ENCODE peak calls at places on chromosome 11, in ten cellular contexts. D is HFFc6; I is psoas muscle; E is GM13976; B is CD8-positive, alpha-beta T cell; S is kidney; N is HepG2; A is bronchial epithelial cell; L is osteocyte; U is mucosa of descending colon. V is an unnamed sample.

GRCh38 chr11:297666-298405 is 1.5 kb downstream of the IFITM5 start:
- DNase-seq in D (no peak), I (peak; percentile 23), E (no peak), B (no peak), S (peak; percentile 73), N (peak; percentile 24), A (no peak), L (no peak), U (no peak), V (no peak)

GRCh38 chr11:76588455-76589325 is 81.9 kb downstream of the LRRC32 start:
- DNase-seq in D (no peak), I (peak; percentile 58), E (peak; percentile 25), B (no peak), S (peak; percentile 90), N (no peak), A (no peak), L (no peak), U (peak; percentile 62), V (no peak)

GRCh38 chr11:101127699-101128570 is 1.7 kb downstream of the PGR start:
- DNase-seq in D (no peak), I (peak; percentile 19), E (peak; percentile 27), B (no peak), S (peak; percentile 87), N (no peak), A (no peak), L (no peak), U (peak; percentile 27), V (peak; percentile 20)

GRCh38 chr11:2951235-2952110 is 22.3 kb upstream of the PHLDA2 start:
- DNase-seq in D (peak; percentile 66), I (no peak), E (no peak), B (no peak), S (no peak), N (no peak), A (peak; percentile 45), L (no peak), U (no peak), V (no peak)

GRCh38 chr11:70233962-70234361 is 30.9 kb downstream of the FADD start:
- DNase-seq in D (no peak), I (no peak), E (no peak), B (no peak), S (no peak), N (no peak), A (no peak), L (no peak), U (no peak), V (no peak)

GRCh38 chr11:35118906-35119305 is 20.1 kb upstream of the CD44 start:
- DNase-seq in D (no peak), I (no peak), E (no peak), B (no peak), S (no peak), N (no peak), A (no peak), L (no peak), U (no peak), V (no peak)

GRCh38 chr11:76236092-76237026 is 30.1 kb upstream of the WNT11 start:
- DNase-seq in D (peak; percentile 38), I (peak; percentile 71), E (peak; percentile 79), B (peak; percentile 65), S (peak; percentile 90), N (no peak), A (peak; percentile 39), L (no peak), U (peak; percentile 66), V (peak; percentile 59)

GRCh38 chr11:3925513-3925912 is 70.0 kb downstream of the STIM1 start:
- DNase-seq in D (no peak), I (no peak), E (no peak), B (no peak), S (no peak), N (no peak), A (no peak), L (no peak), U (no peak), V (no peak)

DNA sequence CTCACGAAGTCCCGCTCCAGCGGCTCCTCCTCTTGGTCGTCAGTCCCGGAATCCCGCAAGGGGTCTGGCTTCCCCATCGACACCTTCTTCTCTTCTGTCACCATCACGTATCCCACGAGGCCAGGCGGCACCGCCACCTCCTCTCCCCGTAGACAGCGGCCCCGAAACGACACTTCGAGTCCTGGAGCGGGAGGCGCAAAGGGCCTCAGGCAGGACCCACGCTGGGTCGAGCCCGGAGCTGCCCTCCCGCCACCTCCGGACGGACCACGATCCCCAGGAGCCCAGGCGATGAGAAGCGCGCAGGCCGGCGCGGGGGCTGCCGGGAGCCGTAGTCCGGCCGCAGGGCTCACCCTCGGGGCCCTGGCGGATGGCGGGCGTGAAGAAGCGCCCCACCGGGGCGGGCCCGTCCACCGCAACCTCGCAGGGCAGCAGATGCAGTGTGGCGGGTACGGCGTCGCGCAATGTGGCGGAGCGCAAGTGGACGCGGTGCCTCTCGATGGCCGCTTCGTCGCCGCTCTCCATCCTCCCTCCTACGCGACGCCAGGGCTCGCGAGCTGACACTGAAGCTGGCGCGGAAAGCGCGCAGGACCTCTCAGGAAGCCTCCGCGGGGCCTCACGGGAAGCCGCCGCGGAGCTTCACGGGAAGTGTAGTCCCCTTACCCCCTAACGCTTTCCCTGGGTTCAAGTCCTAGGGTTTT is at the start of gene RNASEH2C:
- DNase-seq in D (peak; percentile 56), I (peak; percentile 86), E (peak; percentile 95), B (peak; percentile 83), S (peak; percentile 92), N (peak; percentile 65), A (peak; percentile 65), L (peak; percentile 91), U (peak; percentile 88), V (peak; percentile 95)
- TF ChIP-seq CTCF in D (no peak), I (no peak), E (no peak), B (no peak), S (no peak), N (peak; percentile 20), A (no peak), L (no peak), U (no peak), V (no peak)

GRCh38 chr11:66717925-66718319 is 11.1 kb downstream of the SPTBN2 start:
- DNase-seq in D (no peak), I (no peak), E (no peak), B (no peak), S (peak; percentile 75), N (no peak), A (no peak), L (no peak), U (no peak), V (no peak)

GRCh38 chr11:66720899-66721470 is 8.0 kb downstream of the SPTBN2 start:
- DNase-seq in D (no peak), I (no peak), E (no peak), B (no peak), S (no peak), N (no peak), A (no peak), L (no peak), U (no peak), V (no peak)

GRCh38 chr11:66719111-66719872 is 9.7 kb downstream of the SPTBN2 start:
- DNase-seq in D (no peak), I (no peak), E (no peak), B (no peak), S (no peak), N (peak; percentile 30), A (no peak), L (no peak), U (no peak), V (no peak)

GRCh38 chr11:66720223-66720898 is 8.7 kb downstream of the SPTBN2 start:
- DNase-seq in D (peak; percentile 46), I (peak; percentile 35), E (no peak), B (no peak), S (peak; percentile 94), N (peak; percentile 83), A (peak; percentile 89), L (peak; percentile 91), U (peak; percentile 48), V (no peak)

GRCh38 chr11:66718320-66718971 is 10.6 kb downstream of the SPTBN2 start:
- DNase-seq in D (no peak), I (no peak), E (no peak), B (no peak), S (peak; percentile 82), N (peak; percentile 39), A (peak; percentile 55), L (no peak), U (peak; percentile 73), V (no peak)
- TF ChIP-seq CTCF in D (no peak), I (no peak), E (no peak), B (no peak), S (no peak), N (peak; percentile 78), A (peak; percentile 24), L (no peak), U (peak; percentile 15), V (no peak)

GRCh38 chr11:81342956-81343355 is 1390.7 kb downstream of the FAM181B start:
- DNase-seq in D (no peak), I (no peak), E (no peak), B (no peak), S (no peak), N (no peak), A (no peak), L (no peak), U (no peak), V (no peak)

GRCh38 chr11:81345609-81346008 is 1388.1 kb downstream of the FAM181B start:
- DNase-seq in D (no peak), I (no peak), E (no peak), B (no peak), S (no peak), N (no peak), A (no peak), L (no peak), U (no peak), V (no peak)
- TF ChIP-seq CTCF in D (no peak), I (no peak), E (no peak), B (no peak), S (no peak), N (no peak), A (no peak), L (no peak), U (no peak), V (no peak)

GRCh38 chr11:124879999-124880611 is 14.9 kb downstream of the ROBO3 start:
- DNase-seq in D (no peak), I (no peak), E (no peak), B (no peak), S (no peak), N (no peak), A (no peak), L (no peak), U (no peak), V (no peak)

GRCh38 chr11:124878497-124879228 is 13.4 kb downstream of the ROBO3 start:
- DNase-seq in D (no peak), I (no peak), E (no peak), B (no peak), S (no peak), N (no peak), A (no peak), L (no peak), U (no peak), V (no peak)

GRCh38 chr11:124880958-124881357 is 15.7 kb downstream of the ROBO3 start:
- DNase-seq in D (no peak), I (no peak), E (no peak), B (no peak), S (no peak), N (no peak), A (no peak), L (no peak), U (no peak), V (no peak)

GRCh38 chr11:124877631-124878496 is 12.6 kb downstream of the ROBO3 start:
- DNase-seq in D (no peak), I (no peak), E (no peak), B (no peak), S (no peak), N (no peak), A (no peak), L (no peak), U (no peak), V (no peak)

DNA sequence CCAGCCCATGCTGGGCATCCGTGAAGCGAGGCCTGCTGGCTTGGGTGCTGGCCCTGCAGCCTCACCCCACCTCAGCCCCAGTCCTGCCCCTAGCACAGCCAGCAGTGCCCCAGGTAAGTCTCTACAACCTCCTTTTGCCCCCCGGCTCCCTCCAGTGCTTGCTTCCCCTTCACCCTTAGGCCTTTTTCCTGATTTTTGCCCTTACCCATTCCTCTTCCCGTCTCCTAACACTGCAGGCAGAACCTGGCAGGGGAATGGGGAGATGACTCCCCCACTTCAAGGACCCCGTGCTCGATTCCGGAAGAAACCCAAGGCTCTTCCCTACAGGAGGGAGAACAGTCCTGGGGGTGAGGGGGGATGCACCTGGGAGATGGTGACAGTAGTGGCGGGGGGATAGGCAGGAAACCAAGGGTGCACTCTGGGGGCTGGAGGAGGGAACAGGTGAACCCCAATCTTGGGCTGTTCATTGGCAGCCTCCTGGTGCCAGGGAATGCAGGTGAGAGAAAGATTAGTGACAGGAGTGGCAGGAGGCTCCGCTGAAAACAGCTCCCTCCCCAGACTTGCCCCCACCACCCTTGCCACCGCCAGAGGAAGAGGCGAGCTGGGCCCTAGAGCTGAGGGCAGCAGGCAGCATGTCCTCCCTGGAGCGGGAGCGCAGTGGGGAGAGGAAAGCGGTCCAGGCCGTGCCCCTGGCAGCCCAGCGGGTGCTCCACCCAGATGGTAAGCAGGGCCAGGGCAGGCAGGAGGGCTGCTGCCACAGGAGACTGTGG is 14.2 kb downstream of the ROBO3 start:
- DNase-seq in D (no peak), I (no peak), E (no peak), B (no peak), S (no peak), N (no peak), A (no peak), L (no peak), U (no peak), V (no peak)
- TF ChIP-seq CTCF in D (no peak), I (no peak), E (no peak), B (no peak), S (no peak), N (no peak), A (no peak), L (no peak), U (no peak), V (no peak)